ENCODE peak calls at places on chromosomes 4 and X, in nine cellular contexts. G is activated CD8-positive, alpha-beta T cell treated with anti-CD3 and anti-CD28 coated beads, Interleukin-2, amount 10 ng/mL, durations not matched to agents 7 days and 5 days; D is neural progenitor cell; R is gastrocnemius medialis; W is stimulated activated CD8-positive, alpha-beta memory T cell treated with anti-CD3 and anti-CD28 coated beads, Interleukin-2, amount 100 ng/mL, for 48 hours; Z is heart right ventricle; V is mucosa of gallbladder; Q is RCC 7860; T is effector CD8-positive, alpha-beta T cell. B is an unnamed sample.

GRCh38 chrX:120260369-120260768 is 9.8 kb downstream of the ZBTB33 start:
- DNase-seq in G (no peak), D (no peak), W (no peak), Z (no peak), Q (no peak), V (no peak), T (no peak), R (no peak), B (no peak)

GRCh38 chrX:16671005-16671404 is 21.0 kb downstream of the S100G start:
- DNase-seq in Q (no peak), G (peak), D (peak), R (no peak), W (no peak), V (no peak), T (no peak), Z (no peak), B (peak)

GRCh38 chr4:174828845-174829701 is at the start of gene GLRA3:
- DNase-seq in Z (peak), D (peak), V (peak), T (no peak), W (peak), R (no peak), G (peak), Q (no peak), B (peak)

GRCh38 chr4:165439344-165439743 is 60.5 kb downstream of the CPE start:
- DNase-seq in T (no peak), D (no peak), R (no peak), G (no peak), W (no peak), V (no peak), Q (no peak), Z (no peak), B (no peak)

GRCh38 chr4:87498446-87498900 is 30.7 kb downstream of the SPARCL1 start:
- DNase-seq in Q (no peak), T (no peak), Z (no peak), R (no peak), G (no peak), V (no peak), W (no peak), D (no peak), B (no peak)

GRCh38 chrX:107894038-107894437 is 68.4 kb downstream of the MID2 start:
- DNase-seq in V (peak), W (no peak), Q (peak), T (no peak), D (peak), G (peak), Z (no peak), R (no peak), B (peak)

GRCh38 chrX:134931550-134931949 is 59.2 kb upstream of the SMIM10 start:
- DNase-seq in R (no peak), T (no peak), Q (no peak), W (no peak), Z (no peak), G (no peak), D (no peak), V (no peak), B (no peak)

GRCh38 chrX:71533850-71534515 is 1.1 kb downstream of the OGT start:
- DNase-seq in R (peak), D (peak), T (peak), Q (no peak), G (peak), Z (peak), W (no peak), V (peak), B (peak)

B was measured in Ammon's horn.